ENCODE peak calls at places on chromosomes 13 and 19, in four cellular contexts. Y is fibroblast of lung, O is heart right ventricle, C is uterus. A is an unnamed sample.

GRCh38 chr19:42241279-42241678 is 1.1 kb downstream of the GSK3A start:
- DNase-seq in O (no peak), Y (no peak), C (no peak), A (no peak)

GRCh38 chr19:18416778-18417249 is 2.4 kb upstream of the SSBP4 start:
- DNase-seq in C (peak), Y (peak), O (peak), A (peak)

GRCh38 chr19:50669319-50670101 is 20.3 kb downstream of the C19orf81 start:
- DNase-seq in Y (peak), O (no peak), C (no peak), A (peak)

GRCh38 chr19:1577929-1578618 is 9.9 kb upstream of the MEX3D start:
- DNase-seq in O (no peak), Y (no peak), C (no peak), A (no peak)

GRCh38 chr13:86906458-86906857 is 764.7 kb upstream of the SLITRK5 start:
- DNase-seq in O (no peak), C (no peak), Y (peak), A (no peak)

GRCh38 chr19:12208221-12208620 is 45.3 kb downstream of the ZNF136 start:
- DNase-seq in Y (no peak), C (no peak), O (no peak), A (no peak)

GRCh38 chr19:42067315-42067888 is 2.6 kb downstream of the GRIK5 start:
- DNase-seq in C (no peak), Y (no peak), O (no peak), A (no peak)

GRCh38 chr19:17246681-17247425 is 1.1 kb upstream of the NR2F6 start:
- DNase-seq in O (peak), C (peak), Y (no peak), A (peak)

GRCh38 chr19:7478173-7478842 is 10.5 kb downstream of the PEX11G start:
- DNase-seq in O (no peak), Y (no peak), C (no peak), A (no peak)

GRCh38 chr13:24654741-24655140 is 25.5 kb upstream of the ATP12A start:
- DNase-seq in C (no peak), O (no peak), Y (peak), A (no peak)

GRCh38 chr13:84607614-84608013 is 725.3 kb upstream of the SLITRK1 start:
- DNase-seq in O (no peak), C (no peak), Y (peak), A (no peak)

GRCh38 chr19:419721-420515 is 11.0 kb upstream of the C2CD4C start:
- DNase-seq in Y (no peak), O (no peak), C (no peak), A (no peak)

GRCh38 chr13:44191504-44192171 is 182.0 kb upstream of the SERP2 start:
- DNase-seq in C (peak), O (peak), Y (peak), A (peak)

GRCh38 chr13:113091891-113092775 is 13.5 kb upstream of the F7 start:
- DNase-seq in C (no peak), O (no peak), Y (no peak), A (no peak)

GRCh38 chr19:16118489-16119033 is 6.9 kb downstream of the RAB8A start:
- DNase-seq in C (no peak), Y (no peak), O (peak), A (no peak)

GRCh38 chr13:34748561-34748960 is 193.5 kb upstream of the NBEA start:
- DNase-seq in C (no peak), Y (no peak), O (no peak), A (no peak)

GRCh38 chr19:2461751-2462634 is 5.2 kb upstream of the LMNB2 start:
- DNase-seq in Y (peak), O (peak), C (peak), A (peak)

GRCh38 chr19:3098141-3098514 is 4.0 kb downstream of the GNA11 start:
- DNase-seq in O (peak), Y (no peak), C (no peak), A (no peak)

GRCh38 chr13:26019881-26020535 is 31.8 kb downstream of the SHISA2 start:
- DNase-seq in O (no peak), C (no peak), Y (peak), A (no peak)

GRCh38 chr19:55258476-55258827 is 365 bp downstream of the PPP6R1 start:
- DNase-seq in Y (no peak), O (no peak), C (no peak), A (peak)

GRCh38 chr13:60509601-60510386 is 112.8 kb downstream of the TDRD3 start:
- DNase-seq in O (no peak), C (no peak), Y (no peak), A (no peak)

GRCh38 chr13:61128850-61129645 is 286.6 kb downstream of the PCDH20 start:
- DNase-seq in C (no peak), O (no peak), Y (no peak), A (no peak)

GRCh38 chr19:18419699-18420460 is 682 bp downstream of the SSBP4 start:
- DNase-seq in Y (no peak), O (no peak), C (no peak), A (peak)

GRCh38 chr13:88176231-88176630 is 505.1 kb downstream of the SLITRK5 start:
- DNase-seq in O (no peak), C (no peak), Y (no peak), A (no peak)

GRCh38 chr19:1992759-1993260 is 22.7 kb downstream of the BTBD2 start:
- DNase-seq in Y (no peak), C (no peak), O (no peak), A (no peak)

GRCh38 chr19:18470787-18471186 is 32.9 kb upstream of the ISYNA1 start:
- DNase-seq in O (no peak), Y (no peak), C (no peak), A (no peak)

GRCh38 chr19:16208064-16208759 is 10.5 kb downstream of the AP1M1 start:
- DNase-seq in Y (no peak), C (no peak), O (no peak), A (no peak)

GRCh38 chr13:20814224-20814910 is 40.6 kb upstream of the EEF1AKMT1 start:
- DNase-seq in Y (peak), O (peak), C (peak), A (no peak)

GRCh38 chr13:28056970-28057712 is 43.2 kb downstream of the FLT3 start:
- DNase-seq in Y (no peak), O (no peak), C (no peak), A (no peak)

GRCh38 chr13:28055362-28055761 is 45.0 kb downstream of the FLT3 start:
- DNase-seq in O (no peak), C (no peak), Y (no peak), A (no peak)

GRCh38 chr13:28056426-28056825 is 44.0 kb downstream of the FLT3 start:
- DNase-seq in O (no peak), Y (no peak), C (no peak), A (no peak)

GRCh38 chr13:28059214-28059613 is 41.2 kb downstream of the FLT3 start:
- DNase-seq in O (peak), Y (peak), C (no peak), A (peak)
- TF ChIP-seq CTCF in O (peak), Y (peak), C (no peak), A (peak)

GRCh38 chr13:28817204-28817603 is 2.9 kb upstream of the MTUS2 start:
- DNase-seq in Y (no peak), O (no peak), C (no peak), A (no peak)

GRCh38 chr13:28820099-28821051 is at the start of gene MTUS2:
- DNase-seq in Y (no peak), C (no peak), O (no peak), A (peak)

GRCh38 chr13:28822161-28822560 is 2.0 kb downstream of the MTUS2 start:
- DNase-seq in C (no peak), O (no peak), Y (no peak), A (no peak)

GRCh38 chr13:28819046-28819747 is 942 bp upstream of the MTUS2 start:
- DNase-seq in O (no peak), Y (peak), C (no peak), A (no peak)

DNA sequence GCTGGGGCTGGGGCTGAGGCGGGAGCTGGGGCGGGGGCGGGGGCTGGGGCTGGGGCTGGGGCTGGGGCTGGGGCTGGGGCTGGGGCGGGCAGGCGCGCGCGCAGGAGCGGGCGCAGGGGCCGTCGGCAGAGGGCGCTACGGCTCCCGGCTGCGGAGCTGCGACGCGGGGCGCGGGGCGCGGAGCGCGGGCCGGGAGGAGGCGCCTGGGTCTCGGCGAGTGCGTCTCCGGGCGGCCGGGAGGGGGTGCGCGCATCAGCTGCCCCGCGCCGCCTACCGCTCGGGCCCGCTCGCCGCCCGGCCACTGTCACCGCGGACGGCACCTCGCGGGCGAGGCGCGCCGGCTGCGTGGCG is 416 bp upstream of the MTUS2 start:
- DNase-seq in Y (peak), C (no peak), O (peak), A (peak)
- TF ChIP-seq CTCF in Y (no peak), C (peak), O (no peak), A (no peak)

GRCh38 chr19:5593245-5593962 is 25.7 kb upstream of the TINCR start:
- DNase-seq in C (no peak), Y (no peak), O (no peak), A (no peak)
- TF ChIP-seq CTCF in C (no peak), Y (no peak), O (no peak), A (no peak)

DNA sequence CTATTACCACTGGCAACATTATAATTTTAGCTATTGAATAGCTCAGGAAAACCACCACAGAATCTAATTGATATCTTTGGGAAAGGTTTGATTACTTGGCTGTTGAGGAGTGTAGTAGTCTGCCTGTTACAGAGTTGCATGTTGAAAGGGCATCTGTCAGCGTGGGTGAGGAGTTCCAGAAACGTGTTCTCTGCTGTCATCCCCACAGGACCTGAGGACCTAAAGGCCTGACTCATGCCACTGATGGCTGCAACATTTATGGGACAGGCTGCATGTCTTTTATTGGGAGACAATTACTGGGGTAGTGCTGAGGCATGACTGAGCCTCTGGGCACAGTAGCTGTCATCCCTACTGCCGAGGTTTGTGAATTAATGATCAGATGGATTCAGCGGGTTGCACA is 525.9 kb downstream of the GPC6 start:
- DNase-seq in Y (no peak), O (peak), C (no peak), A (no peak)
- TF ChIP-seq CTCF in Y (no peak), O (no peak), C (no peak), A (no peak)

DNA sequence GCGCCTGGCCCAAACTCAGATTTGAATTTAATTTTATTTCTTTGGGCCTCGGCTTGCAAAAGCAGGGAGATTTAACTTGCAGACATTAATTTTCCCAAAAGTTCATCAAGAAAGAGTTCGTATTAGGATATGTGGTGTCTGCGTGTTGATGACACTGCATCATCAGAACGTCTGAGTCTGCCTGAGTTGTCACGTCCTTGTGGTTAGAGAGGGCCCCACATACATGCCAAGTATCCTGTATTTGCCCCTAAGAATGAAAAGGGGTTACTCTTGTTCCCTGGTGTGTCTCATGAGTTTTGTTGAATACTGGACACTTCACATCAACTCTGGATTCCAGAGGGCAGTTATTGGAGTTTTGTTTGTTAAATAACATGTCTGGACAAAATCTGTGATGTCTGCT is 5.6 kb upstream of the TEX29 start:
- DNase-seq in C (no peak), Y (no peak), O (no peak), A (no peak)
- TF ChIP-seq CTCF in C (no peak), Y (no peak), O (no peak), A (no peak)

GRCh38 chr19:28468701-28469459 is 744.1 kb downstream of the UQCRFS1 start:
- DNase-seq in O (no peak), C (no peak), Y (no peak), A (peak)
- TF ChIP-seq CTCF in O (no peak), C (no peak), Y (no peak), A (no peak)

GRCh38 chr19:53131732-53132131 is 978 bp downstream of the ZNF415 start:
- DNase-seq in Y (no peak), C (no peak), O (no peak), A (no peak)

GRCh38 chr19:53136432-53136831 is 3.7 kb upstream of the ZNF415 start:
- DNase-seq in Y (no peak), O (no peak), C (no peak), A (no peak)

GRCh38 chr19:53130506-53130905 is 2.2 kb downstream of the ZNF415 start:
- DNase-seq in O (peak), C (no peak), Y (no peak), A (no peak)

GRCh38 chr19:53131085-53131484 is 1.6 kb downstream of the ZNF415 start:
- DNase-seq in C (no peak), O (no peak), Y (no peak), A (no peak)

DNA sequence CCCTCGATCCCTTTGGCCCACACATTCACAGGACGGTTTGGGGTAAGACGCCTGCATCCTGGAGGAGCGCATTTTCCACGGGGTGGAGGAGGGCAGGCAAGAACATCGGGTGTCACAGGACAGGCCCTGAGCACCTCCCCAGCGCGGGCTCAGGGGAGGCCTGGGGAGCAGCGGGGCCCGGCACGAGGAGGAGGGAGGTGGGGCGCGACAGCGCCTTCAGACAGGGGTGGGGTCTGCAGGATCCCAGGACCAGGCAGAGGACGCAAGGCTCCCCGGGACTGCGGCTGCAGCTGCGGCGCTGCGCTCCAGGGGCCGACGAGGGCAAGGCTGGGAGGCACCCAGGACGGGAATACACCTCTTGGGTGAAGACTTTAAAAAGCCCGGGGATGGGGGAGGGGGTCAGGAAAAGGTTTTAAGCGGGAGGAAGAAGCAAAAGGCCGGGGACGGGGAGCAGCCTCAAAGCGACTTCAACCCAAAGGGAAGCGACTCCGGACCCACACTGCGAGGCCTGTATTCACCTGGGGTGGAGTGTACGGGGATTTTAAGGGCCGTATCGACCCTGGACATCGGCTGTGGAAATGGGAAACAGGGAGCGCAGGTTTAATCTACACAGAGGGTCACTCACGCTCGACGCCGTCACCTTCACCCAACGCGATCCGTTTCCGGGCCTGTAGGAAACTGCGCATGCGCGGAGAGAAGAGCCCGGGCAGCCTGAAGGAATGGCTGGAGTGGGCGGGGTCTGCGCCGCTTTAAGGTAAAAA is at the start of gene ZNF415:
- DNase-seq in Y (peak), O (peak), C (peak), A (peak)
- TF ChIP-seq CTCF in Y (no peak), O (no peak), C (no peak), A (no peak)

GRCh38 chr13:30855569-30855968 is 50.5 kb upstream of the MEDAG start:
- DNase-seq in O (no peak), C (no peak), Y (no peak), A (no peak)

GRCh38 chr13:30859326-30859725 is 46.7 kb upstream of the MEDAG start:
- DNase-seq in O (no peak), C (no peak), Y (no peak), A (no peak)

GRCh38 chr13:30857636-30858035 is 48.4 kb upstream of the MEDAG start:
- DNase-seq in Y (no peak), C (no peak), O (no peak), A (no peak)

GRCh38 chr13:30856004-30856790 is 49.9 kb upstream of the MEDAG start:
- DNase-seq in O (no peak), C (no peak), Y (no peak), A (no peak)

DNA sequence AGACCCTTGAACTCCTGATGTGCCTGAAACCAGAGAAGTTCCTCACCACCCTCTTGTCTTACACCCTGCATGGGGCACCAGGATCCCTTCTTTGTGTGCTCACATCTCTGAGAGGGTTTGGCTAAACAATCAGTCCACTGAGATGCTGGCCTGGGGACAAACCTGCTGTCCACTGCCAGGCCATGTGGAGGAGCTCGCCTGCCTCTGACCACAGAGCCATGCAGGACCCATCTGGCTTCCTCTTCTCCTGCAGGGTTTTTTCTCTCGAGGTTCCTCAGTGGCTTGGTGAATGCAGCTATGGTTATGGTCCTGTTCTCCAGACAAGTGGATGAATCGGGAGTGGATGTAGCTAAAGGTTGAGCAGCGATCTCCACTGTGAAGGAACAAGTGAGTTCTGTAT is 49.1 kb upstream of the MEDAG start:
- DNase-seq in O (no peak), C (no peak), Y (no peak), A (no peak)
- TF ChIP-seq CTCF in O (no peak), C (no peak), Y (peak), A (no peak)

GRCh38 chr19:45863335-45863839 is 440 bp upstream of the SYMPK start:
- DNase-seq in O (no peak), Y (no peak), C (no peak), A (no peak)

GRCh38 chr19:45863840-45864628 is at the start of gene FOXA3:
- DNase-seq in Y (peak), C (peak), O (no peak), A (peak)

GRCh38 chr19:45862271-45862563 is 730 bp downstream of the SYMPK start:
- DNase-seq in C (no peak), O (no peak), Y (no peak), A (no peak)

GRCh38 chr19:45864629-45865082 is 530 bp downstream of the FOXA3 start:
- DNase-seq in C (no peak), O (no peak), Y (no peak), A (no peak)

DNA sequence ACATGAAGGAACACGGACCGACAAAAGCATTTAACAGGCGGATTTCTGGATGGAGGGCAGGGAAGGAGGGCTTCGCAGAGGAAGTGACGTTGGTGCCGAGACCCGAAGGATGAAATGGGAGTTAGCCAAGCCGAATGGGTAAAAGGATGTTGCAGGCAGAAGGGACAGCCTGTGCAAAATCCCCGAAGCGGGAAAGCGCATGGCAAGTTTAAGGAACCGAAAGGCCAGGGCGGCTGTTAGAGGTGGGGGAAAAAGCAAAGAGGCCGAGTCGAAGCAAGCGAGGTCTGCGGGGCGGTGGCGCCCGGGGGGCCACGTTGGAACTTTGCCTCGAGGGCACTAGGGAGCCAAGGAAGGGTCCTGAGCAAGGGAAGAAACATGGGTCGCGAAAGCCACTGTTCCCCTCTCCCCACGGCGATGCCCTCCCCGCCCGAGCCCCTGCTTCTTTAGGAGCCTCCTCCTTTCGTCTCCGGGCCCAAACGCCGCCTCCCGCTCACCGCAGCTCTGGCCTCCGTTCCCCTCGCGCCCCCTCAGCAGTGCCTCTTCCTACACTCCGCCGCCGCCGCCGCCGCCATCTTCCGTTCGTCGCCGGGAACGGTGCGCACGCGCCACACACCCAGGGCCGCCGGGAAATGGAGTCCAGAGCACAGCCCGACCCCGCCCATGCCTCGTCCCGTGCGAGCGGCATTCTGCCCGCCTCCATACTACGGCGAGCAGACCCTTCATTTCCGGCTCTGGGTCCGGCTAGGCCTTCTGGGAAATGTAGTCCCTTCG is at the start of gene SYMPK:
- DNase-seq in O (peak), Y (peak), C (peak), A (peak)
- TF ChIP-seq CTCF in O (no peak), Y (no peak), C (no peak), A (no peak)

A was measured in nephron progenitor cell.